ENCODE peak calls at places on chromosomes 4 and X, in eight cellular contexts. Z, S, N, X, C, V, A and D are unnamed samples.

GRCh38 chr4:106809083-106809482 is 227.0 kb downstream of the DKK2 start:
- DNase-seq in A (no peak), X (no peak), S (no peak), V (no peak), N (no peak), C (no peak), Z (no peak), D (no peak)

GRCh38 chrX:8289523-8289922 is 118.5 kb upstream of the VCX2 start:
- DNase-seq in A (no peak), X (no peak), N (no peak), V (no peak), C (no peak), Z (no peak), S (no peak), D (no peak)

GRCh38 chrX:102950908-102951866 is 14.1 kb downstream of the RAB40AL start:
- DNase-seq in X (peak; percentile 76), C (no peak), A (peak; percentile 44), Z (peak; percentile 63), S (no peak), N (no peak), V (no peak), D (no peak)

GRCh38 chr4:145881991-145882390 is 56.6 kb downstream of the ZNF827 start:
- DNase-seq in V (no peak), C (no peak), Z (peak; percentile 84), X (peak; percentile 20), A (peak; percentile 85), N (no peak), S (no peak), D (no peak)

GRCh38 chrX:101950581-101950980 is 18.8 kb upstream of the ZMAT1 start:
- DNase-seq in Z (no peak), A (no peak), X (no peak), N (no peak), S (no peak), V (no peak), C (no peak), D (no peak)

GRCh38 chr4:185840201-185840600 is 28.2 kb upstream of the SORBS2 start:
- DNase-seq in C (no peak), X (no peak), S (no peak), A (no peak), V (no peak), Z (no peak), N (no peak), D (no peak)

GRCh38 chrX:13131511-13132137 is 87.2 kb upstream of the FAM9C start:
- DNase-seq in N (no peak), S (no peak), C (no peak), Z (no peak), V (no peak), X (no peak), A (no peak), D (no peak)

GRCh38 chr4:138861130-138861529 is 154.5 kb upstream of the NOCT start:
- DNase-seq in Z (no peak), N (no peak), A (no peak), S (no peak), X (no peak), V (no peak), C (no peak), D (no peak)

GRCh38 chr4:36308150-36308549 is 26.7 kb downstream of the DTHD1 start:
- DNase-seq in Z (no peak), N (no peak), A (no peak), S (no peak), X (no peak), V (no peak), C (no peak), D (no peak)

GRCh38 chr4:8507251-8507570 is 66.6 kb downstream of the TRMT44 start:
- DNase-seq in V (no peak), N (no peak), A (no peak), C (no peak), Z (no peak), S (peak; percentile 36), X (no peak), D (no peak)

GRCh38 chr4:108783666-108784463 is 21.0 kb upstream of the ETNPPL start:
- DNase-seq in A (no peak), X (no peak), Z (no peak), N (no peak), C (no peak), V (no peak), S (no peak), D (no peak)

GRCh38 chr4:4762909-4763814 is 96.3 kb upstream of the MSX1 start:
- DNase-seq in A (no peak), N (peak; percentile 78), C (no peak), V (peak; percentile 59), S (peak; percentile 25), Z (no peak), X (no peak), D (no peak)

GRCh38 chr4:2484169-2484568 is 15.3 kb downstream of the RNF4 start:
- DNase-seq in Z (no peak), C (no peak), S (no peak), N (no peak), A (no peak), X (no peak), V (no peak), D (no peak)

GRCh38 chr4:27666943-27667342 is 806.3 kb downstream of the STIM2 start:
- DNase-seq in C (no peak), N (no peak), S (no peak), X (no peak), Z (no peak), V (no peak), A (no peak), D (no peak)

GRCh38 chr4:120995611-120996010 is 73.1 kb upstream of the PRDM5 start:
- DNase-seq in C (no peak), V (no peak), X (no peak), S (no peak), A (no peak), Z (no peak), N (no peak), D (no peak)

GRCh38 chrX:49029876-49030275 is 13.3 kb downstream of the TFE3 start:
- DNase-seq in Z (peak; percentile 84), X (no peak), S (no peak), C (no peak), N (no peak), V (no peak), A (peak; percentile 69), D (no peak)

GRCh38 chr4:6308890-6309643 is 39.4 kb downstream of the WFS1 start:
- DNase-seq in C (no peak), A (no peak), N (no peak), V (no peak), S (peak; percentile 31), Z (no peak), X (peak; percentile 62), D (no peak)

GRCh38 chr4:120916937-120917336 is 5.6 kb downstream of the PRDM5 start:
- DNase-seq in C (no peak), X (no peak), A (no peak), V (no peak), Z (no peak), S (no peak), N (no peak), D (no peak)

GRCh38 chr4:129164243-129164642 is 68.3 kb downstream of the C4orf33 start:
- DNase-seq in A (no peak), C (no peak), S (no peak), Z (no peak), V (no peak), X (no peak), N (no peak), D (no peak)

GRCh38 chr4:129172181-129172580 is 76.2 kb downstream of the C4orf33 start:
- DNase-seq in N (no peak), Z (no peak), S (no peak), C (no peak), A (no peak), V (no peak), X (no peak), D (no peak)

GRCh38 chr4:129163427-129163826 is 67.5 kb downstream of the C4orf33 start:
- DNase-seq in Z (no peak), N (no peak), C (no peak), S (no peak), A (no peak), X (no peak), V (no peak), D (no peak)

GRCh38 chr4:129162450-129162849 is 66.5 kb downstream of the C4orf33 start:
- DNase-seq in N (no peak), X (no peak), S (no peak), A (no peak), C (no peak), V (no peak), Z (no peak), D (no peak)

GRCh38 chr4:129167640-129168260 is 71.8 kb downstream of the C4orf33 start:
- DNase-seq in C (no peak), X (peak; percentile 20), V (no peak), A (no peak), Z (no peak), N (no peak), S (no peak), D (no peak)
- TF ChIP-seq CTCF in C (no peak), X (peak; percentile 27), V (no peak), A (no peak), Z (no peak), N (peak; percentile 47), S (no peak), D (no peak)

DNA sequence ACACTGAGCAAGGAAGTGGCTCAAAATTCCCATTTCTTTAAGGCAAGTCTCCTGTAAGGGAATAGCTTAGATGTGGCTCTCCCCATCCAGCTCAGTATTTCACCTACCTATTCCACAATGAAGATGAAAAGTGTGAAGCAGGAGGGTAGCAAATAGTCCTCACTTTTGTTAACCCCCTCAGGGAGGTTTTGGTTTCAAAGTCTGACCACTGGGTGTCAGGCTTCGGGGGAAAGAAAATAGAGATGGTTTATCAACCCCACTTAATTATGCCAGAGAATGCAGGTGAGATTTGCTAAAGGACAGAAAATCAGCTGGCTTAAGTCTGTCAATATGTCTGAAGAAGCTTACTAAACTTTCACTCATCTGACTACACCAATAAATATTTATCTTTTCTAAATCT is 69.5 kb downstream of the DHX15 start:
- DNase-seq in S (no peak), C (no peak), X (no peak), N (no peak), Z (no peak), A (no peak), V (no peak), D (no peak)
- TF ChIP-seq CTCF in S (no peak), C (no peak), X (no peak), N (peak; percentile 38), Z (no peak), A (no peak), V (peak; percentile 21), D (peak; percentile 38)

GRCh38 chr4:59247032-59247431 is 1953.1 kb upstream of the ADGRL3 start:
- DNase-seq in Z (no peak), N (no peak), V (no peak), A (no peak), S (no peak), C (no peak), X (no peak), D (no peak)
- TF ChIP-seq CTCF in Z (no peak), N (peak; percentile 71), V (no peak), A (no peak), S (no peak), C (peak; percentile 24), X (peak; percentile 13), D (peak; percentile 55)

DNA sequence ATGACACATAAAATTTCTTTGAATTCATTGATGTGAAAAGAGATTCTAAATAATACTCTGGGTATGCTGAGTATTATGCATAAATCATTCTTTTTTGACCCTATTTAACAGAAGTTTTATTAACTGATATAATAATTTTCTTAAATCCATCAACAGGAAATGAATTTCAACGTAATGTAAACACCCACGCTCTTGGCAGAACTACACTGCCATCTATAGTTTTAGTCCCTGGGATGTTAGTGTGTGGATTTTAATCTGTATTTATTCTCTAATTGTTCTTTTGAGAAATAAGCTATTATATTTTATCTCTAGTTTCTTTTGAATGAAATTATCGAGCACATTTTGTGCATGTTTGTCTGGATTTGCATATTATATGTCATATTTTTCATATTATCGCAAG is 666.8 kb upstream of the NDST4 start:
- DNase-seq in C (no peak), V (no peak), A (no peak), X (no peak), Z (no peak), N (no peak), S (no peak), D (no peak)
- TF ChIP-seq CTCF in C (no peak), V (no peak), A (no peak), X (no peak), Z (no peak), N (no peak), S (no peak), D (peak; percentile 8)